ENCODE peak calls at places on chromosomes 6 and 20, in ten cellular contexts. D, O, R, X, A, W, U, L, P and F are unnamed samples.

GRCh38 chr6:148758492-148758891 is 11.7 kb downstream of the UST start:
- DNase-seq in L (no peak), D (peak; percentile 49), A (no peak), R (no peak), X (no peak), U (peak; percentile 95), W (no peak), P (no peak), O (peak; percentile 45), F (no peak)

GRCh38 chr6:131063028-131063763 is at the start of gene EPB41L2:
- DNase-seq in R (no peak), L (peak; percentile 69), D (peak; percentile 78), O (peak; percentile 73), U (peak; percentile 91), W (peak; percentile 55), P (peak; percentile 97), A (peak; percentile 96), X (peak; percentile 96), F (peak; percentile 55)

GRCh38 chr20:3204124-3204794 is at the start of gene DDRGK1:
- DNase-seq in D (peak; percentile 88), L (peak; percentile 25), W (peak; percentile 30), A (peak; percentile 89), R (peak; percentile 92), X (peak; percentile 92), U (peak; percentile 89), O (peak; percentile 86), P (peak; percentile 88), F (peak; percentile 93)

GRCh38 chr6:43101497-43101896 is 25.4 kb downstream of the PTK7 start:
- DNase-seq in L (no peak), P (no peak), A (no peak), O (no peak), R (no peak), X (no peak), D (no peak), U (no peak), W (no peak), F (no peak)

GRCh38 chr20:25685276-25686080 is 11.2 kb downstream of the ZNF337 start:
- DNase-seq in P (peak; percentile 25), L (no peak), X (no peak), A (no peak), R (no peak), D (no peak), W (no peak), U (peak; percentile 48), O (no peak), F (no peak)

GRCh38 chr6:17027441-17027840 is 74.4 kb upstream of the STMND1 start:
- DNase-seq in L (no peak), W (no peak), R (no peak), A (no peak), D (no peak), P (no peak), X (no peak), U (no peak), O (no peak), F (no peak)

GRCh38 chr6:75601608-75602163 is at the start of gene SENP6:
- DNase-seq in O (peak; percentile 63), P (peak; percentile 81), U (peak; percentile 87), L (peak; percentile 44), X (peak; percentile 92), R (no peak), D (peak; percentile 80), W (no peak), A (peak; percentile 93), F (peak; percentile 64)

GRCh38 chr6:149236584-149236983 is 80.9 kb upstream of the TAB2 start:
- DNase-seq in A (no peak), X (no peak), U (no peak), L (peak; percentile 45), W (no peak), P (no peak), D (no peak), R (no peak), O (no peak), F (no peak)

GRCh38 chr20:54577637-54578036 is 102.2 kb downstream of the DOK5 start:
- DNase-seq in P (no peak), A (no peak), W (no peak), D (no peak), L (no peak), R (no peak), U (no peak), O (no peak), X (no peak), F (no peak)

GRCh38 chr6:15441215-15441868 is 195.5 kb downstream of the JARID2 start:
- DNase-seq in W (no peak), P (peak; percentile 78), D (peak; percentile 25), X (peak; percentile 88), A (peak; percentile 77), U (peak; percentile 58), R (no peak), L (no peak), O (peak; percentile 61), F (peak; percentile 31)

GRCh38 chr20:50070361-50070760 is 42.6 kb downstream of the UBE2V1 start:
- DNase-seq in W (no peak), X (no peak), O (no peak), L (no peak), R (no peak), P (no peak), A (no peak), D (no peak), U (peak; percentile 24), F (no peak)

GRCh38 chr6:5765141-5765760 is 241.5 kb downstream of the NRN1 start:
- DNase-seq in W (no peak), X (no peak), L (no peak), O (no peak), U (no peak), D (no peak), P (no peak), R (no peak), A (no peak), F (no peak)

GRCh38 chr6:106168097-106168888 is 82.2 kb downstream of the PRDM1 start:
- DNase-seq in W (no peak), U (no peak), L (no peak), A (no peak), X (no peak), D (no peak), P (no peak), R (no peak), O (no peak), F (no peak)

GRCh38 chr6:158152659-158153058 is 15.4 kb downstream of the SERAC1 start:
- DNase-seq in A (no peak), X (no peak), W (no peak), U (no peak), R (no peak), O (no peak), P (no peak), L (no peak), D (no peak), F (no peak)

GRCh38 chr6:158153576-158153975 is 14.5 kb downstream of the SERAC1 start:
- DNase-seq in X (no peak), A (no peak), O (no peak), R (no peak), P (no peak), D (no peak), W (no peak), L (no peak), U (no peak), F (no peak)

GRCh38 chr6:158157064-158157764 is 10.8 kb downstream of the SERAC1 start:
- DNase-seq in W (no peak), R (no peak), L (no peak), A (no peak), D (no peak), P (no peak), O (no peak), U (no peak), X (no peak), F (no peak)

GRCh38 chr6:158158123-158158522 is 9.9 kb downstream of the SERAC1 start:
- DNase-seq in D (no peak), U (no peak), O (no peak), P (no peak), W (no peak), R (no peak), L (no peak), X (no peak), A (no peak), F (no peak)

GRCh38 chr6:158154816-158155215 is 13.2 kb downstream of the SERAC1 start:
- DNase-seq in D (no peak), X (no peak), R (no peak), U (no peak), P (no peak), O (no peak), W (no peak), A (no peak), L (no peak), F (no peak)
- H3K4me3 ChIP-seq in D (no peak overlapping the region), X (no peak overlapping the region), R (no peak overlapping the region), U (no peak overlapping the region), P (no peak overlapping the region), O (no peak overlapping the region), W (no peak overlapping the region), A (no peak overlapping the region), L (no peak overlapping the region), F (no peak overlapping the region)

GRCh38 chr6:7544597-7544996 is 3.1 kb downstream of the DSP start:
- DNase-seq in R (no peak), O (no peak), L (no peak), A (no peak), D (no peak), U (no peak), P (no peak), X (no peak), W (no peak), F (no peak)
- H3K4me3 ChIP-seq in R (peak overlapping the region; percentile 61), O (no peak overlapping the region), L (no peak overlapping the region), A (peak overlapping the region; percentile 84), D (no peak overlapping the region), U (no peak overlapping the region), P (peak overlapping the region; percentile 83), X (no peak overlapping the region), W (no peak overlapping the region), F (no peak overlapping the region)

GRCh38 chr6:113586966-113587699 is 270.0 kb upstream of the MARCKS start:
- DNase-seq in L (no peak), O (no peak), U (no peak), P (peak; percentile 94), W (no peak), A (no peak), R (no peak), X (peak; percentile 11), D (no peak), F (no peak)
- H3K4me3 ChIP-seq in L (no peak overlapping the region), O (no peak overlapping the region), U (no peak overlapping the region), P (peak overlapping the region; percentile 17), W (no peak overlapping the region), A (no peak overlapping the region), R (no peak overlapping the region), X (no peak overlapping the region), D (no peak overlapping the region), F (no peak overlapping the region)

GRCh38 chr6:65935412-65935811 is 228.4 kb upstream of the EYS start:
- DNase-seq in P (no peak), X (no peak), W (no peak), U (no peak), L (no peak), A (no peak), D (no peak), O (no peak), R (no peak), F (no peak)

GRCh38 chr6:65937982-65938381 is 231.0 kb upstream of the EYS start:
- DNase-seq in D (no peak), U (no peak), P (no peak), L (peak; percentile 25), R (no peak), A (no peak), X (no peak), O (peak; percentile 27), W (no peak), F (no peak)

DNA sequence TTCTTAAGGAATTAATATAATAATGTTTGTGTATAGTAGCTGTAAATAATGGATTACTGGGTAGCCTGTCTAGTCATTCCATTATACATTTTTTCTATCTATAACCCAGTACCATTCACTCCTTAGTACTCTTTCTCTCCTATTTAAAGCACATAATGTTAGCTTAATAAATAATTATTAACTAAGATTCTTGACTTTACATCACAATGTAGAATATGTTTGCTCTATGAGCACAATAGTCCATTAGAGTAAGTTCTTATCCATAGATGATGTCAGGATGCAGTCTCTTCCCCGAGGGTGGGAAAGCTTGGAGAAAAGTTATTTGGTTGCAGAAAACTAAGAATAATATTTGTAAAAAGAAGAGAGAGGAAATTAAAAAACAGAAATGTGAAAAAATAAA is 226.4 kb upstream of the EYS start:
- DNase-seq in L (no peak), P (no peak), U (no peak), A (no peak), R (no peak), X (no peak), W (no peak), O (no peak), D (no peak), F (no peak)
- H3K4me3 ChIP-seq in L (no peak overlapping the region), P (no peak overlapping the region), U (no peak overlapping the region), A (no peak overlapping the region), R (no peak overlapping the region), X (no peak overlapping the region), W (no peak overlapping the region), O (no peak overlapping the region), D (no peak overlapping the region), F (no peak overlapping the region)